ENCODE peak calls at places on chromosome 18, in nine cellular contexts. One of them, this sample, is unnamed.

GRCh38 chr18:56869189-56869777 is 218.1 kb downstream of the WDR7 start:
- DNase-seq in left lung: no peak
- DNase-seq in AG04449: no peak
- DNase-seq in heart left ventricle: no peak
- DNase-seq in K562: peak; percentile 5
- DNase-seq in cardiac muscle cell: peak; percentile 56
- DNase-seq in CD4-positive, alpha-beta T cell: no peak
- DNase-seq in pancreas: no peak
- DNase-seq in A673: peak; percentile 70
- DNase-seq in this sample: no peak

GRCh38 chr18:45713239-45713638 is 10.7 kb upstream of the SLC14A1 start:
- DNase-seq in left lung: no peak
- DNase-seq in AG04449: no peak
- DNase-seq in heart left ventricle: no peak
- DNase-seq in K562: no peak
- DNase-seq in cardiac muscle cell: no peak
- DNase-seq in CD4-positive, alpha-beta T cell: no peak
- DNase-seq in pancreas: no peak
- DNase-seq in A673: no peak
- DNase-seq in this sample: no peak

GRCh38 chr18:6591491-6591890 is 138.0 kb upstream of the ARHGAP28 start:
- DNase-seq in left lung: no peak
- DNase-seq in AG04449: no peak
- DNase-seq in heart left ventricle: no peak
- DNase-seq in K562: no peak
- DNase-seq in cardiac muscle cell: no peak
- DNase-seq in CD4-positive, alpha-beta T cell: no peak
- DNase-seq in pancreas: no peak
- DNase-seq in A673: no peak
- DNase-seq in this sample: no peak

GRCh38 chr18:65754121-65754520 is 3.3 kb downstream of the CDH7 start:
- DNase-seq in left lung: no peak
- DNase-seq in AG04449: no peak
- DNase-seq in heart left ventricle: no peak
- DNase-seq in K562: no peak
- DNase-seq in cardiac muscle cell: no peak
- DNase-seq in CD4-positive, alpha-beta T cell: no peak
- DNase-seq in pancreas: no peak
- DNase-seq in A673: peak; percentile 88
- DNase-seq in this sample: no peak

GRCh38 chr18:10197097-10197496 is 257.3 kb upstream of the APCDD1 start:
- DNase-seq in left lung: peak; percentile 69
- DNase-seq in AG04449: no peak
- DNase-seq in heart left ventricle: peak; percentile 71
- DNase-seq in K562: no peak
- DNase-seq in cardiac muscle cell: no peak
- DNase-seq in CD4-positive, alpha-beta T cell: no peak
- DNase-seq in pancreas: no peak
- DNase-seq in A673: no peak
- DNase-seq in this sample: no peak

GRCh38 chr18:72863754-72864153 is 4.0 kb downstream of the NETO1 start:
- DNase-seq in left lung: no peak
- DNase-seq in AG04449: no peak
- DNase-seq in heart left ventricle: no peak
- DNase-seq in K562: no peak
- DNase-seq in cardiac muscle cell: no peak
- DNase-seq in CD4-positive, alpha-beta T cell: no peak
- DNase-seq in pancreas: no peak
- DNase-seq in A673: no peak
- DNase-seq in this sample: no peak

GRCh38 chr18:21194871-21195771 is 46.9 kb upstream of the GREB1L start:
- DNase-seq in left lung: no peak
- DNase-seq in AG04449: no peak
- DNase-seq in heart left ventricle: no peak
- DNase-seq in K562: peak; percentile 14
- DNase-seq in cardiac muscle cell: peak; percentile 56
- DNase-seq in CD4-positive, alpha-beta T cell: no peak
- DNase-seq in pancreas: no peak
- DNase-seq in A673: peak; percentile 59
- DNase-seq in this sample: no peak

GRCh38 chr18:21682276-21683051 is 22.1 kb downstream of the ABHD3 start:
- DNase-seq in left lung: no peak
- DNase-seq in AG04449: peak; percentile 28
- DNase-seq in heart left ventricle: no peak
- DNase-seq in K562: no peak
- DNase-seq in cardiac muscle cell: no peak
- DNase-seq in CD4-positive, alpha-beta T cell: peak; percentile 2
- DNase-seq in pancreas: no peak
- DNase-seq in A673: peak; percentile 44
- DNase-seq in this sample: no peak

GRCh38 chr18:12376034-12376717 is 851 bp downstream of the AFG3L2 start:
- DNase-seq in left lung: no peak
- DNase-seq in AG04449: no peak
- DNase-seq in heart left ventricle: peak; percentile 62
- DNase-seq in K562: no peak
- DNase-seq in cardiac muscle cell: peak; percentile 45
- DNase-seq in CD4-positive, alpha-beta T cell: no peak
- DNase-seq in pancreas: peak; percentile 71
- DNase-seq in A673: peak; percentile 26
- DNase-seq in this sample: no peak

GRCh38 chr18:9721893-9722515 is 13.9 kb downstream of the RAB31 start:
- DNase-seq in left lung: no peak
- DNase-seq in AG04449: no peak
- DNase-seq in heart left ventricle: no peak
- DNase-seq in K562: no peak
- DNase-seq in cardiac muscle cell: no peak
- DNase-seq in CD4-positive, alpha-beta T cell: no peak
- DNase-seq in pancreas: no peak
- DNase-seq in A673: no peak
- DNase-seq in this sample: peak; percentile 36

GRCh38 chr18:36354989-36355388 is 57.5 kb downstream of the FHOD3 start:
- DNase-seq in left lung: no peak
- DNase-seq in AG04449: peak; percentile 10
- DNase-seq in heart left ventricle: peak; percentile 44
- DNase-seq in K562: no peak
- DNase-seq in cardiac muscle cell: no peak
- DNase-seq in CD4-positive, alpha-beta T cell: no peak
- DNase-seq in pancreas: no peak
- DNase-seq in A673: no peak
- DNase-seq in this sample: no peak

GRCh38 chr18:55275042-55275897 is 312.7 kb downstream of the TCF4 start:
- DNase-seq in left lung: no peak
- DNase-seq in AG04449: no peak
- DNase-seq in heart left ventricle: peak; percentile 35
- DNase-seq in K562: no peak
- DNase-seq in cardiac muscle cell: no peak
- DNase-seq in CD4-positive, alpha-beta T cell: no peak
- DNase-seq in pancreas: no peak
- DNase-seq in A673: peak; percentile 60
- DNase-seq in this sample: no peak

GRCh38 chr18:73848656-73849055 is 299.0 kb downstream of the FBXO15 start:
- DNase-seq in left lung: no peak
- DNase-seq in AG04449: peak; percentile 65
- DNase-seq in heart left ventricle: no peak
- DNase-seq in K562: no peak
- DNase-seq in cardiac muscle cell: no peak
- DNase-seq in CD4-positive, alpha-beta T cell: no peak
- DNase-seq in pancreas: no peak
- DNase-seq in A673: no peak
- DNase-seq in this sample: no peak

GRCh38 chr18:23540867-23541266 is 37.6 kb downstream of the RMC1 start:
- DNase-seq in left lung: no peak
- DNase-seq in AG04449: no peak
- DNase-seq in heart left ventricle: no peak
- DNase-seq in K562: no peak
- DNase-seq in cardiac muscle cell: no peak
- DNase-seq in CD4-positive, alpha-beta T cell: no peak
- DNase-seq in pancreas: no peak
- DNase-seq in A673: no peak
- DNase-seq in this sample: no peak

GRCh38 chr18:61244632-61245031 is 88.6 kb upstream of the CDH20 start:
- DNase-seq in left lung: no peak
- DNase-seq in AG04449: no peak
- DNase-seq in heart left ventricle: no peak
- DNase-seq in K562: no peak
- DNase-seq in cardiac muscle cell: no peak
- DNase-seq in CD4-positive, alpha-beta T cell: no peak
- DNase-seq in pancreas: no peak
- DNase-seq in A673: no peak
- DNase-seq in this sample: no peak

GRCh38 chr18:54717673-54718435 is 110.4 kb upstream of the RAB27B start:
- DNase-seq in left lung: no peak
- DNase-seq in AG04449: no peak
- DNase-seq in heart left ventricle: no peak
- DNase-seq in K562: no peak
- DNase-seq in cardiac muscle cell: peak; percentile 13
- DNase-seq in CD4-positive, alpha-beta T cell: peak; percentile 29
- DNase-seq in pancreas: no peak
- DNase-seq in A673: no peak
- DNase-seq in this sample: no peak

GRCh38 chr18:28189400-28190239 is 12.7 kb upstream of the CDH2 start:
- DNase-seq in left lung: no peak
- DNase-seq in AG04449: no peak
- DNase-seq in heart left ventricle: no peak
- DNase-seq in K562: peak; percentile 48
- DNase-seq in cardiac muscle cell: peak; percentile 29
- DNase-seq in CD4-positive, alpha-beta T cell: no peak
- DNase-seq in pancreas: no peak
- DNase-seq in A673: peak; percentile 65
- DNase-seq in this sample: no peak

GRCh38 chr18:31656754-31657153 is 27.6 kb downstream of the B4GALT6 start:
- DNase-seq in left lung: no peak
- DNase-seq in AG04449: no peak
- DNase-seq in heart left ventricle: no peak
- DNase-seq in K562: no peak
- DNase-seq in cardiac muscle cell: no peak
- DNase-seq in CD4-positive, alpha-beta T cell: no peak
- DNase-seq in pancreas: no peak
- DNase-seq in A673: no peak
- DNase-seq in this sample: no peak

GRCh38 chr18:79523221-79523737 is 127.5 kb downstream of the NFATC1 start:
- DNase-seq in left lung: peak; percentile 10
- DNase-seq in AG04449: no peak
- DNase-seq in heart left ventricle: no peak
- DNase-seq in K562: no peak
- DNase-seq in cardiac muscle cell: no peak
- DNase-seq in CD4-positive, alpha-beta T cell: peak; percentile 46
- DNase-seq in pancreas: no peak
- DNase-seq in A673: no peak
- DNase-seq in this sample: no peak
- TF ChIP-seq CTCF in left lung: no peak
- TF ChIP-seq CTCF in AG04449: no peak
- TF ChIP-seq CTCF in heart left ventricle: no peak
- TF ChIP-seq CTCF in K562: no peak
- TF ChIP-seq CTCF in cardiac muscle cell: no peak
- TF ChIP-seq CTCF in CD4-positive, alpha-beta T cell: no peak
- TF ChIP-seq CTCF in pancreas: no peak
- TF ChIP-seq CTCF in A673: no peak
- TF ChIP-seq CTCF in this sample: no peak

GRCh38 chr18:52288403-52289004 is 51.5 kb upstream of the DCC start:
- DNase-seq in left lung: no peak
- DNase-seq in AG04449: no peak
- DNase-seq in heart left ventricle: no peak
- DNase-seq in K562: peak; percentile 4
- DNase-seq in cardiac muscle cell: peak; percentile 50
- DNase-seq in CD4-positive, alpha-beta T cell: no peak
- DNase-seq in pancreas: no peak
- DNase-seq in A673: peak; percentile 23
- DNase-seq in this sample: no peak
- TF ChIP-seq CTCF in left lung: peak; percentile 35
- TF ChIP-seq CTCF in AG04449: peak; percentile 8
- TF ChIP-seq CTCF in heart left ventricle: no peak
- TF ChIP-seq CTCF in K562: peak; percentile 24
- TF ChIP-seq CTCF in cardiac muscle cell: peak; percentile 54
- TF ChIP-seq CTCF in CD4-positive, alpha-beta T cell: no peak
- TF ChIP-seq CTCF in pancreas: peak; percentile 36
- TF ChIP-seq CTCF in A673: peak; percentile 86
- TF ChIP-seq CTCF in this sample: peak; percentile 80

GRCh38 chr18:48342588-48342987 is 66.6 kb downstream of the ZBTB7C start:
- DNase-seq in left lung: peak; percentile 47
- DNase-seq in AG04449: no peak
- DNase-seq in heart left ventricle: no peak
- DNase-seq in K562: no peak
- DNase-seq in cardiac muscle cell: peak; percentile 26
- DNase-seq in CD4-positive, alpha-beta T cell: no peak
- DNase-seq in pancreas: no peak
- DNase-seq in A673: no peak
- DNase-seq in this sample: no peak

GRCh38 chr18:48342125-48342524 is 67.1 kb downstream of the ZBTB7C start:
- DNase-seq in left lung: no peak
- DNase-seq in AG04449: no peak
- DNase-seq in heart left ventricle: peak; percentile 40
- DNase-seq in K562: no peak
- DNase-seq in cardiac muscle cell: no peak
- DNase-seq in CD4-positive, alpha-beta T cell: no peak
- DNase-seq in pancreas: no peak
- DNase-seq in A673: no peak
- DNase-seq in this sample: no peak

GRCh38 chr18:48339692-48340091 is 69.5 kb downstream of the ZBTB7C start:
- DNase-seq in left lung: no peak
- DNase-seq in AG04449: no peak
- DNase-seq in heart left ventricle: no peak
- DNase-seq in K562: no peak
- DNase-seq in cardiac muscle cell: no peak
- DNase-seq in CD4-positive, alpha-beta T cell: no peak
- DNase-seq in pancreas: no peak
- DNase-seq in A673: no peak
- DNase-seq in this sample: no peak

GRCh38 chr18:48338915-48339314 is 70.3 kb downstream of the ZBTB7C start:
- DNase-seq in left lung: no peak
- DNase-seq in AG04449: no peak
- DNase-seq in heart left ventricle: no peak
- DNase-seq in K562: no peak
- DNase-seq in cardiac muscle cell: no peak
- DNase-seq in CD4-positive, alpha-beta T cell: no peak
- DNase-seq in pancreas: no peak
- DNase-seq in A673: no peak
- DNase-seq in this sample: no peak

DNA sequence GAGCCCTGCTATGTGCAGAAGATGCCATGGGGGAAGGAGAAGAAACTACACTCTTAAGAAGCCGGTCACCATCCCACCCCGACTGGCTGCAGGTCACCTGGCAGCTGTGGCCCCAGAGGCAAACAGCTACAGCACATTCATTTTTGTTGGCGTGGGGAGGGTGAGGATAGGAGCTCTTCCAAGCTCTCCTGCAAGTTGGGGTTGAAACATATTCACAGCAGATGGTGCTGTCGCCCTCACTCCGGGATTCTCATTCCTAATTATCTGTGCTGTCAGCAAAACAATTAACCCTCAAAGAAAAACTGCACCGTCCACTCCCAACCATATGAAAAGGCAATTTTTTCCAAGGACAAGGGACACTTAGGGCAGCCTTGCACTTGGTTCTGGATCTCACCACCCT is 68.7 kb downstream of the ZBTB7C start:
- DNase-seq in left lung: no peak
- DNase-seq in AG04449: no peak
- DNase-seq in heart left ventricle: no peak
- DNase-seq in K562: no peak
- DNase-seq in cardiac muscle cell: no peak
- DNase-seq in CD4-positive, alpha-beta T cell: no peak
- DNase-seq in pancreas: no peak
- DNase-seq in A673: no peak
- DNase-seq in this sample: no peak
- TF ChIP-seq CTCF in left lung: no peak
- TF ChIP-seq CTCF in AG04449: no peak
- TF ChIP-seq CTCF in heart left ventricle: no peak
- TF ChIP-seq CTCF in K562: no peak
- TF ChIP-seq CTCF in cardiac muscle cell: no peak
- TF ChIP-seq CTCF in CD4-positive, alpha-beta T cell: no peak
- TF ChIP-seq CTCF in pancreas: no peak
- TF ChIP-seq CTCF in A673: no peak
- TF ChIP-seq CTCF in this sample: no peak

GRCh38 chr18:77052297-77052645 is 80.3 kb downstream of the MBP start:
- DNase-seq in left lung: no peak
- DNase-seq in AG04449: no peak
- DNase-seq in heart left ventricle: no peak
- DNase-seq in K562: no peak
- DNase-seq in cardiac muscle cell: no peak
- DNase-seq in CD4-positive, alpha-beta T cell: no peak
- DNase-seq in pancreas: no peak
- DNase-seq in A673: no peak
- DNase-seq in this sample: no peak
- TF ChIP-seq CTCF in left lung: no peak
- TF ChIP-seq CTCF in AG04449: no peak
- TF ChIP-seq CTCF in heart left ventricle: no peak
- TF ChIP-seq CTCF in K562: no peak
- TF ChIP-seq CTCF in cardiac muscle cell: no peak
- TF ChIP-seq CTCF in CD4-positive, alpha-beta T cell: no peak
- TF ChIP-seq CTCF in pancreas: no peak
- TF ChIP-seq CTCF in A673: no peak
- TF ChIP-seq CTCF in this sample: no peak

This sample was measured in type B pancreatic cell.